ENCODE peak calls at places on chromosome 19, in four cellular contexts. K, L, N and C are unnamed samples.

GRCh38 chr19:55242517-55242916 is 14.0 kb upstream of the TMEM86B start:
- DNase-seq in K (no peak), L (no peak), N (no peak), C (no peak)

GRCh38 chr19:38667552-38668205 is 20.2 kb downstream of the ACTN4 start:
- DNase-seq in K (no peak), L (no peak), N (no peak), C (no peak)

GRCh38 chr19:48757089-48757675 is 1.9 kb downstream of the FGF21 start:
- DNase-seq in K (no peak), L (no peak), N (no peak), C (no peak)

GRCh38 chr19:54967611-54968010 is 1.4 kb downstream of the NLRP2 start:
- DNase-seq in K (no peak), L (no peak), N (no peak), C (no peak)

GRCh38 chr19:30649934-30650614 is 277.9 kb downstream of the ZNF536 start:
- DNase-seq in K (no peak), L (peak), N (no peak), C (no peak)

GRCh38 chr19:11570039-11570462 is 7.4 kb downstream of the ACP5 start:
- DNase-seq in K (no peak), L (peak), N (no peak), C (no peak)

GRCh38 chr19:422213-422916 is 13.4 kb upstream of the C2CD4C start:
- DNase-seq in K (no peak), L (no peak), N (no peak), C (no peak)

GRCh38 chr19:1076951-1077350 is 10.0 kb downstream of the ARHGAP45 start:
- DNase-seq in K (peak), L (no peak), N (peak), C (peak)

GRCh38 chr19:45451181-45451849 is 16.5 kb upstream of the FOSB start:
- DNase-seq in K (peak), L (no peak), N (peak), C (no peak)

GRCh38 chr19:34096020-34096915 is 76.0 kb upstream of the LSM14A start:
- DNase-seq in K (no peak), L (peak), N (no peak), C (no peak)

GRCh38 chr19:3234800-3235199 is 10.3 kb downstream of the CELF5 start:
- DNase-seq in K (no peak), L (no peak), N (no peak), C (no peak)

GRCh38 chr19:49497790-49498106 is 1.5 kb downstream of the RPS11 start:
- DNase-seq in K (no peak), L (no peak), N (no peak), C (no peak)

GRCh38 chr19:10114651-10115391 is 3.3 kb downstream of the P2RY11 start:
- DNase-seq in K (no peak), L (no peak), N (no peak), C (no peak)